ENCODE peak calls at places on chromosomes 5 and 9, in four cellular contexts. Q is mesenchymal stem cell, R is H1, Z is trophoblast cell. Y is an unnamed sample.
A peak's percentile ranks its signal among the peaks of the same experiment; 100 is the strongest.

GRCh38 chr9:70601000-70601929 is 186.8 kb upstream of the KLF9 start:
- DNase-seq in Q (peak; percentile 100), R (no peak), Z (no peak), Y (no peak)

GRCh38 chr5:53601570-53601969 is 41.1 kb downstream of the NDUFS4 start:
- DNase-seq in Z (peak; percentile 8), Q (no peak), R (no peak), Y (no peak)

GRCh38 chr9:80134487-80134886 is 562.7 kb downstream of the TLE4 start:
- DNase-seq in R (no peak), Z (no peak), Q (no peak), Y (no peak)

GRCh38 chr5:169762338-169763095 is 125.4 kb downstream of the DOCK2 start:
- DNase-seq in Z (no peak), R (no peak), Q (peak; percentile 43), Y (no peak)

GRCh38 chr9:135198144-135198543 is 110.7 kb downstream of the OLFM1 start:
- DNase-seq in R (no peak), Q (no peak), Z (no peak), Y (no peak)

GRCh38 chr5:40667171-40667663 is 12.5 kb upstream of the PTGER4 start:
- DNase-seq in Q (no peak), Z (no peak), R (no peak), Y (no peak)

GRCh38 chr9:89372230-89372816 is 54.0 kb downstream of the SECISBP2 start:
- DNase-seq in R (no peak), Z (no peak), Q (peak; percentile 19), Y (peak; percentile 5)

GRCh38 chr9:128733256-128733655 is 9.3 kb upstream of the ZDHHC12 start:
- DNase-seq in Q (peak; percentile 91), R (peak; percentile 94), Z (peak; percentile 75), Y (peak; percentile 83)

GRCh38 chr9:99577351-99577750 is 244.3 kb upstream of the NR4A3 start:
- DNase-seq in R (no peak), Z (no peak), Q (no peak), Y (no peak)

GRCh38 chr9:134407123-134407779 is 81.0 kb downstream of the RXRA start:
- DNase-seq in Q (peak; percentile 94), Z (peak; percentile 86), R (no peak), Y (peak; percentile 37)

GRCh38 chr9:134403682-134404301 is 77.5 kb downstream of the RXRA start:
- DNase-seq in Q (peak; percentile 39), R (no peak), Z (no peak), Y (no peak)

GRCh38 chr5:24788829-24789509 is 144.2 kb upstream of the CDH10 start:
- DNase-seq in Z (peak; percentile 36), R (no peak), Q (peak; percentile 66), Y (no peak)

GRCh38 chr5:1104327-1105006 is 7.4 kb downstream of the SLC12A7 start:
- DNase-seq in R (no peak), Z (no peak), Q (no peak), Y (no peak)

GRCh38 chr9:12091865-12092527 is 601.2 kb upstream of the TYRP1 start:
- DNase-seq in R (no peak), Z (peak; percentile 5), Q (no peak), Y (no peak)

GRCh38 chr5:159741829-159742228 is 174.5 kb upstream of the ADRA1B start:
- DNase-seq in Q (no peak), R (no peak), Z (no peak), Y (no peak)

GRCh38 chr5:128966846-128967245 is 1.6 kb downstream of the SLC27A6 start:
- DNase-seq in Z (no peak), R (no peak), Q (no peak), Y (no peak)

GRCh38 chr9:92807757-92808725 is 43.4 kb upstream of the BICD2 start:
- DNase-seq in Q (no peak), Z (peak; percentile 65), R (no peak), Y (no peak)

GRCh38 chr5:50675385-50675784 is 8.9 kb downstream of the PARP8 start:
- DNase-seq in R (no peak), Q (no peak), Z (no peak), Y (no peak)

GRCh38 chr5:96896285-96896711 is 20.0 kb downstream of the ERAP2 start:
- DNase-seq in Z (no peak), Q (no peak), R (no peak), Y (no peak)

GRCh38 chr5:177425801-177426565 is 493 bp upstream of the GRK6 start:
- DNase-seq in R (peak; percentile 100), Q (peak; percentile 100), Z (peak; percentile 100), Y (peak; percentile 100)

GRCh38 chr9:18982246-18982589 is 50.8 kb downstream of the SAXO1 start:
- DNase-seq in R (no peak), Q (no peak), Z (no peak), Y (no peak)

GRCh38 chr9:105157178-105157583 is 87.3 kb upstream of the SLC44A1 start:
- DNase-seq in R (no peak), Q (peak; percentile 86), Z (no peak), Y (no peak)

GRCh38 chr5:150147580-150148407 is 7.9 kb downstream of the PDGFRB start:
- DNase-seq in R (no peak), Z (no peak), Q (no peak), Y (no peak)

GRCh38 chr5:15433709-15434108 is 66.3 kb upstream of the FBXL7 start:
- DNase-seq in Q (no peak), Z (no peak), R (no peak), Y (no peak)

GRCh38 chr9:134410835-134411217 is 84.6 kb downstream of the RXRA start:
- DNase-seq in Z (peak; percentile 82), R (no peak), Q (no peak), Y (no peak)

GRCh38 chr9:128702949-128703615 is 779 bp downstream of the PKN3 start:
- DNase-seq in Q (peak; percentile 33), R (no peak), Z (no peak), Y (peak; percentile 50)

GRCh38 chr5:102863764-102864560 is 108.9 kb downstream of the PAM start:
- DNase-seq in R (no peak), Z (no peak), Q (peak; percentile 17), Y (no peak)

GRCh38 chr5:54180616-54181015 is 129.8 kb downstream of the ARL15 start:
- DNase-seq in Z (peak; percentile 3), R (no peak), Q (peak; percentile 40), Y (peak; percentile 67)

GRCh38 chr9:128365525-128365924 is 5.6 kb upstream of the URM1 start:
- DNase-seq in R (no peak), Q (no peak), Z (no peak), Y (no peak)

GRCh38 chr5:115379622-115380344 is 83.3 kb upstream of the CCDC112 start:
- DNase-seq in R (no peak), Q (no peak), Z (peak; percentile 39), Y (no peak)

GRCh38 chr9:82376677-82377232 is 388.2 kb downstream of the SPATA31D1 start:
- DNase-seq in R (no peak), Z (no peak), Q (no peak), Y (no peak)

GRCh38 chr5:27171696-27172362 is 133.4 kb upstream of the CDH9 start:
- DNase-seq in R (no peak), Q (no peak), Z (no peak), Y (no peak)

GRCh38 chr9:523444-523843 is 308.8 kb downstream of the DOCK8 start:
- DNase-seq in Q (no peak), Z (no peak), R (no peak), Y (no peak)

GRCh38 chr5:168987540-168988300 is 313.2 kb downstream of the SLIT3 start:
- DNase-seq in R (peak; percentile 25), Z (peak; percentile 62), Q (peak; percentile 61), Y (peak; percentile 60)

GRCh38 chr5:126801992-126802294 is 25.0 kb downstream of the LMNB1 start:
- DNase-seq in R (no peak), Q (peak; percentile 60), Z (no peak), Y (no peak)

GRCh38 chr9:113160571-113160970 is 9.8 kb downstream of the SLC31A2 start:
- DNase-seq in Q (no peak), R (peak; percentile 27), Z (no peak), Y (no peak)

GRCh38 chr5:37724395-37725125 is 115.3 kb downstream of the GDNF start:
- DNase-seq in R (no peak), Q (no peak), Z (peak; percentile 16), Y (no peak)

GRCh38 chr5:55668356-55668755 is 43.8 kb downstream of the SLC38A9 start:
- DNase-seq in Z (peak; percentile 27), R (no peak), Q (peak; percentile 92), Y (no peak)

GRCh38 chr5:141559481-141559880 is 59.3 kb downstream of the DIAPH1 start:
- DNase-seq in Z (no peak), Q (peak; percentile 57), R (no peak), Y (no peak)

GRCh38 chr9:121360975-121361374 is 9.1 kb downstream of the STOM start:
- DNase-seq in Q (peak; percentile 90), Z (no peak), R (no peak), Y (no peak)
- H3K4me3 ChIP-seq in Q (no peak overlapping the region), Z (no peak overlapping the region), R (no peak overlapping the region), Y (no peak overlapping the region)

GRCh38 chr9:95820076-95820475 is 55.4 kb upstream of the ERCC6L2 start:
- DNase-seq in R (no peak), Q (no peak), Z (no peak), Y (no peak)

GRCh38 chr9:95819636-95820035 is 55.9 kb upstream of the ERCC6L2 start:
- DNase-seq in Q (no peak), R (peak; percentile 7), Z (no peak), Y (no peak)

GRCh38 chr9:95826183-95826838 is 49.2 kb upstream of the ERCC6L2 start:
- DNase-seq in R (no peak), Z (no peak), Q (no peak), Y (no peak)

GRCh38 chr9:95822583-95823431 is 52.7 kb upstream of the ERCC6L2 start:
- DNase-seq in R (no peak), Q (peak; percentile 97), Z (peak; percentile 26), Y (no peak)

GRCh38 chr9:95821999-95822398 is 53.5 kb upstream of the ERCC6L2 start:
- DNase-seq in Q (no peak), Z (no peak), R (no peak), Y (no peak)
- H2BK120ac ChIP-seq in Q (no peak overlapping the region), Z (no peak overlapping the region), R (no peak overlapping the region), Y (no peak overlapping the region)

GRCh38 chr5:65102826-65103673 is 334.3 kb downstream of the CWC27 start:
- DNase-seq in R (no peak), Q (peak; percentile 11), Z (peak; percentile 53), Y (no peak)

GRCh38 chr5:65101706-65102105 is 333.0 kb downstream of the CWC27 start:
- DNase-seq in R (no peak), Z (no peak), Q (peak; percentile 22), Y (no peak)

GRCh38 chr5:65103674-65104035 is 334.9 kb downstream of the CWC27 start:
- DNase-seq in Z (no peak), Q (no peak), R (no peak), Y (no peak)

GRCh38 chr5:65100846-65101678 is 332.3 kb downstream of the CWC27 start:
- DNase-seq in R (peak; percentile 29), Z (peak; percentile 43), Q (peak; percentile 54), Y (peak; percentile 31)

GRCh38 chr5:65102501-65102825 is 333.7 kb downstream of the CWC27 start:
- DNase-seq in Z (no peak), R (no peak), Q (no peak), Y (no peak)
- H2BK12ac ChIP-seq in Z (peak overlapping the region; percentile 99), R (peak overlapping the region; percentile 92), Q (peak overlapping the region; percentile 30), Y (no peak overlapping the region)

GRCh38 chr5:14164764-14165163 is 21.6 kb downstream of the TRIO start:
- DNase-seq in R (no peak), Z (no peak), Q (no peak), Y (no peak)
- H3K4me3 ChIP-seq in R (no peak overlapping the region), Z (no peak overlapping the region), Q (no peak overlapping the region), Y (no peak overlapping the region)

GRCh38 chr5:124741711-124742496 is 4.5 kb downstream of the ZNF608 start:
- DNase-seq in Q (peak; percentile 93), R (no peak), Z (no peak), Y (peak; percentile 84)
- H2BK120ac ChIP-seq in Q (no peak overlapping the region), R (no peak overlapping the region), Z (no peak overlapping the region), Y (no peak overlapping the region)

Y was measured in neuronal stem cell.